ENCODE peak calls at places on chromosomes 3 and 15, in four cellular contexts. One of them, this sample, is unnamed.

GRCh38 chr3:172711457-172711800 is 562 bp upstream of the NCEH1 start:
- DNase-seq in activated CD8-positive, alpha-beta memory T cell treated with anti-CD3 and anti-CD28 coated beads for 1 hour: no peak
- DNase-seq in A549: peak
- DNase-seq in H54: peak
- DNase-seq in this sample: peak

GRCh38 chr3:72890166-72890925 is 2.5 kb downstream of the GXYLT2 start:
- DNase-seq in activated CD8-positive, alpha-beta memory T cell treated with anti-CD3 and anti-CD28 coated beads for 1 hour: no peak
- DNase-seq in A549: no peak
- DNase-seq in H54: no peak
- DNase-seq in this sample: no peak

GRCh38 chr3:79937567-79937966 is 169.8 kb upstream of the ROBO1 start:
- DNase-seq in activated CD8-positive, alpha-beta memory T cell treated with anti-CD3 and anti-CD28 coated beads for 1 hour: no peak
- DNase-seq in A549: no peak
- DNase-seq in H54: no peak
- DNase-seq in this sample: peak

GRCh38 chr3:155744091-155744625 is 713 bp downstream of the PLCH1 start:
- DNase-seq in activated CD8-positive, alpha-beta memory T cell treated with anti-CD3 and anti-CD28 coated beads for 1 hour: peak
- DNase-seq in A549: peak
- DNase-seq in H54: peak
- DNase-seq in this sample: no peak

GRCh38 chr15:60390931-60391501 is 6.8 kb downstream of the ANXA2 start:
- DNase-seq in A549: no peak
- DNase-seq in H54: no peak
- DNase-seq in activated CD8-positive, alpha-beta memory T cell treated with anti-CD3 and anti-CD28 coated beads for 1 hour: no peak
- DNase-seq in this sample: peak

GRCh38 chr15:101489236-101489632 is 273 bp downstream of the PCSK6 start:
- DNase-seq in activated CD8-positive, alpha-beta memory T cell treated with anti-CD3 and anti-CD28 coated beads for 1 hour: no peak
- DNase-seq in A549: peak
- DNase-seq in H54: no peak
- DNase-seq in this sample: peak

GRCh38 chr15:85500729-85501128 is 120.3 kb downstream of the AKAP13 start:
- DNase-seq in H54: no peak
- DNase-seq in A549: no peak
- DNase-seq in activated CD8-positive, alpha-beta memory T cell treated with anti-CD3 and anti-CD28 coated beads for 1 hour: no peak
- DNase-seq in this sample: no peak

GRCh38 chr15:48811325-48811938 is 563 bp upstream of the CEP152 start:
- DNase-seq in H54: no peak
- DNase-seq in A549: no peak
- DNase-seq in activated CD8-positive, alpha-beta memory T cell treated with anti-CD3 and anti-CD28 coated beads for 1 hour: no peak
- DNase-seq in this sample: no peak

GRCh38 chr15:91182096-91182495 is 82.0 kb downstream of the SV2B start:
- DNase-seq in activated CD8-positive, alpha-beta memory T cell treated with anti-CD3 and anti-CD28 coated beads for 1 hour: no peak
- DNase-seq in A549: no peak
- DNase-seq in H54: no peak
- DNase-seq in this sample: no peak

GRCh38 chr3:183122257-183122932 is 23.1 kb upstream of the MCCC1 start:
- DNase-seq in activated CD8-positive, alpha-beta memory T cell treated with anti-CD3 and anti-CD28 coated beads for 1 hour: no peak
- DNase-seq in H54: peak
- DNase-seq in A549: peak
- DNase-seq in this sample: peak

GRCh38 chr15:90031231-90031791 is 30.2 kb downstream of the ZNF710 start:
- DNase-seq in activated CD8-positive, alpha-beta memory T cell treated with anti-CD3 and anti-CD28 coated beads for 1 hour: no peak
- DNase-seq in H54: no peak
- DNase-seq in A549: no peak
- DNase-seq in this sample: no peak

GRCh38 chr15:66323312-66323928 is 30.1 kb downstream of the DIS3L start:
- DNase-seq in A549: no peak
- DNase-seq in activated CD8-positive, alpha-beta memory T cell treated with anti-CD3 and anti-CD28 coated beads for 1 hour: no peak
- DNase-seq in H54: no peak
- DNase-seq in this sample: no peak

GRCh38 chr15:45402162-45402954 is 24.0 kb upstream of the GATM start:
- DNase-seq in A549: peak
- DNase-seq in activated CD8-positive, alpha-beta memory T cell treated with anti-CD3 and anti-CD28 coated beads for 1 hour: peak
- DNase-seq in H54: peak
- DNase-seq in this sample: peak

GRCh38 chr3:45029661-45030060 is 3.6 kb downstream of the CLEC3B start:
- DNase-seq in H54: no peak
- DNase-seq in activated CD8-positive, alpha-beta memory T cell treated with anti-CD3 and anti-CD28 coated beads for 1 hour: no peak
- DNase-seq in A549: no peak
- DNase-seq in this sample: no peak

GRCh38 chr15:69787791-69788190 is 309.9 kb downstream of the TLE3 start:
- DNase-seq in H54: no peak
- DNase-seq in A549: no peak
- DNase-seq in activated CD8-positive, alpha-beta memory T cell treated with anti-CD3 and anti-CD28 coated beads for 1 hour: no peak
- DNase-seq in this sample: no peak

GRCh38 chr15:29089731-29090616 is 179.6 kb downstream of the NSMCE3 start:
- DNase-seq in H54: no peak
- DNase-seq in A549: no peak
- DNase-seq in activated CD8-positive, alpha-beta memory T cell treated with anti-CD3 and anti-CD28 coated beads for 1 hour: no peak
- DNase-seq in this sample: no peak